ENCODE peak calls at places on chromosomes 2 and 18, in seven cellular contexts. F is NT2/D1, R is HCT116, D is A673, K is astrocyte, I is lower lobe of right lung, G is aorta. P is an unnamed sample.

GRCh38 chr18:11661430-11661829 is 27.6 kb upstream of the GNAL start:
- DNase-seq in F (no peak), R (no peak), D (no peak), K (no peak), I (no peak), G (no peak), P (no peak)

GRCh38 chr2:122412360-122412759 is 656.9 kb downstream of the TSN start:
- DNase-seq in F (no peak), R (no peak), D (no peak), K (no peak), I (no peak), G (no peak), P (no peak)

GRCh38 chr2:1366546-1367134 is 46.6 kb upstream of the TPO start:
- DNase-seq in F (no peak), R (no peak), D (peak; percentile 83), K (no peak), I (peak; percentile 81), G (peak; percentile 78), P (no peak)

GRCh38 chr2:33321236-33321731 is 155.2 kb upstream of the RASGRP3 start:
- DNase-seq in F (no peak), R (no peak), D (no peak), K (peak; percentile 80), I (no peak), G (no peak), P (no peak)

GRCh38 chr2:188322569-188323531 is 31.2 kb downstream of the GULP1 start:
- DNase-seq in F (no peak), R (no peak), D (no peak), K (peak; percentile 97), I (no peak), G (no peak), P (no peak)

GRCh38 chr2:75076088-75076487 is 117.6 kb downstream of the POLE4 start:
- DNase-seq in F (no peak), R (no peak), D (no peak), K (no peak), I (no peak), G (no peak), P (no peak)

GRCh38 chr2:33425660-33426059 is 50.8 kb upstream of the RASGRP3 start:
- DNase-seq in F (no peak), R (no peak), D (no peak), K (peak; percentile 72), I (no peak), G (no peak), P (no peak)

GRCh38 chr18:36279001-36279400 is 18.5 kb upstream of the FHOD3 start:
- DNase-seq in F (no peak), R (no peak), D (no peak), K (no peak), I (no peak), G (no peak), P (no peak)

GRCh38 chr2:224357098-224357901 is 44.6 kb downstream of the FAM124B start:
- DNase-seq in F (peak; percentile 68), R (peak; percentile 44), D (peak; percentile 82), K (peak; percentile 32), I (no peak), G (no peak), P (no peak)

GRCh38 chr2:59947917-59948534 is 605.4 kb downstream of the BCL11A start:
- DNase-seq in F (no peak), R (no peak), D (no peak), K (no peak), I (no peak), G (no peak), P (no peak)

GRCh38 chr2:174337337-174338154 is 2.8 kb downstream of the SP9 start:
- DNase-seq in F (no peak), R (no peak), D (peak; percentile 47), K (peak; percentile 52), I (no peak), G (peak; percentile 47), P (no peak)

GRCh38 chr2:152322222-152322621 is 12.8 kb upstream of the FMNL2 start:
- DNase-seq in F (no peak), R (no peak), D (no peak), K (no peak), I (no peak), G (no peak), P (no peak)

GRCh38 chr2:204000446-204000845 is 63.9 kb downstream of the ICOS start:
- DNase-seq in F (no peak), R (no peak), D (no peak), K (no peak), I (no peak), G (no peak), P (no peak)

GRCh38 chr2:201151127-201152074 is 31.5 kb upstream of the CASP10 start:
- DNase-seq in F (no peak), R (peak; percentile 86), D (peak; percentile 87), K (peak; percentile 92), I (no peak), G (no peak), P (peak; percentile 85)

GRCh38 chr2:9757430-9758287 is 85.6 kb upstream of the TAF1B start:
- DNase-seq in F (no peak), R (no peak), D (peak; percentile 71), K (peak; percentile 55), I (no peak), G (peak; percentile 46), P (no peak)

GRCh38 chr2:43196773-43197567 is 29.4 kb downstream of the ZFP36L2 start:
- DNase-seq in F (no peak), R (no peak), D (no peak), K (no peak), I (no peak), G (no peak), P (no peak)

GRCh38 chr18:72360628-72361027 is 183.5 kb downstream of the CBLN2 start:
- DNase-seq in F (no peak), R (no peak), D (no peak), K (no peak), I (no peak), G (no peak), P (no peak)

GRCh38 chr2:84958135-84959044 is 12.6 kb upstream of the KCMF1 start:
- DNase-seq in F (peak; percentile 99), R (peak; percentile 93), D (no peak), K (peak; percentile 96), I (peak; percentile 50), G (peak; percentile 49), P (peak; percentile 99)

GRCh38 chr2:88824951-88825350 is 133.5 kb downstream of the RPIA start:
- DNase-seq in F (no peak), R (no peak), D (no peak), K (no peak), I (no peak), G (no peak), P (no peak)

GRCh38 chr18:286515-287310 is 18.9 kb upstream of the THOC1 start:
- DNase-seq in F (no peak), R (no peak), D (peak; percentile 43), K (peak; percentile 16), I (no peak), G (no peak), P (no peak)

GRCh38 chr2:209872675-209873074 is 101.0 kb downstream of the UNC80 start:
- DNase-seq in F (peak; percentile 61), R (no peak), D (peak; percentile 90), K (peak; percentile 79), I (peak; percentile 51), G (no peak), P (peak; percentile 32)

GRCh38 chr18:48955528-48956261 is 4.9 kb upstream of the SMAD7 start:
- DNase-seq in F (no peak), R (no peak), D (no peak), K (peak; percentile 89), I (peak; percentile 63), G (peak; percentile 91), P (no peak)

GRCh38 chr2:74935883-74936483 is 22.5 kb upstream of the POLE4 start:
- DNase-seq in F (no peak), R (no peak), D (no peak), K (peak; percentile 46), I (no peak), G (no peak), P (no peak)

GRCh38 chr2:56687169-56687568 is 503.4 kb downstream of the CCDC85A start:
- DNase-seq in F (no peak), R (no peak), D (peak; percentile 37), K (peak; percentile 36), I (no peak), G (no peak), P (no peak)

GRCh38 chr18:2939317-2939716 is 73.6 kb downstream of the LPIN2 start:
- DNase-seq in F (no peak), R (no peak), D (no peak), K (no peak), I (peak; percentile 68), G (no peak), P (peak; percentile 95)

GRCh38 chr2:100880730-100881129 is 60.8 kb downstream of the NPAS2 start:
- DNase-seq in F (no peak), R (no peak), D (peak; percentile 68), K (no peak), I (no peak), G (no peak), P (no peak)

GRCh38 chr2:61889212-61889956 is 928 bp upstream of the CCT4 start:
- DNase-seq in F (no peak), R (no peak), D (no peak), K (no peak), I (no peak), G (peak; percentile 54), P (no peak)
- H3K4me3 ChIP-seq in F (no peak overlapping the region), R (peak overlapping the region; percentile 100), D (peak overlapping the region; percentile 87), K (no peak overlapping the region), I (peak overlapping the region; percentile 82), G (no peak overlapping the region), P (peak overlapping the region; percentile 87)

GRCh38 chr2:120894936-120895335 is 159.3 kb downstream of the GLI2 start:
- DNase-seq in F (no peak), R (no peak), D (no peak), K (no peak), I (peak; percentile 12), G (peak; percentile 45), P (no peak)
- H3K36me3 ChIP-seq in F (peaks cover 23% of the 10 kb centered on the region), R (no peaks in the 10 kb centered on the region), D (no peaks in the 10 kb centered on the region), K (no peaks in the 10 kb centered on the region), I (no peaks in the 10 kb centered on the region), G (no peaks in the 10 kb centered on the region), P (no peaks in the 10 kb centered on the region)

GRCh38 chr2:162317058-162317742 is 1.3 kb downstream of the IFIH1 start:
- DNase-seq in F (no peak), R (no peak), D (no peak), K (no peak), I (no peak), G (no peak), P (no peak)
- H3K4me3 ChIP-seq in F (no peak overlapping the region), R (peak overlapping the region; percentile 65), D (peak overlapping the region; percentile 77), K (no peak overlapping the region), I (peak overlapping the region; percentile 77), G (peak overlapping the region; percentile 89), P (no peak overlapping the region)

GRCh38 chr2:240127351-240127750 is 8.8 kb downstream of the COPS9 start:
- DNase-seq in F (no peak), R (no peak), D (no peak), K (no peak), I (no peak), G (peak; percentile 8), P (no peak)

GRCh38 chr2:240128608-240129144 is 7.4 kb downstream of the COPS9 start:
- DNase-seq in F (no peak), R (no peak), D (no peak), K (no peak), I (peak; percentile 17), G (peak; percentile 22), P (no peak)

GRCh38 chr2:240125749-240126148 is 10.4 kb downstream of the COPS9 start:
- DNase-seq in F (no peak), R (no peak), D (no peak), K (no peak), I (peak; percentile 17), G (peak; percentile 26), P (no peak)

GRCh38 chr2:240127911-240128607 is 8.0 kb downstream of the COPS9 start:
- DNase-seq in F (no peak), R (no peak), D (no peak), K (no peak), I (no peak), G (peak; percentile 32), P (no peak)

GRCh38 chr2:240126731-240127130 is 9.4 kb downstream of the COPS9 start:
- DNase-seq in F (no peak), R (no peak), D (no peak), K (no peak), I (peak; percentile 11), G (no peak), P (no peak)
- H3K36me3 ChIP-seq in F (peaks cover 72% of the 10 kb centered on the region), R (peaks cover 19% of the 10 kb centered on the region), D (peaks cover 17% of the 10 kb centered on the region), K (peaks cover 25% of the 10 kb centered on the region), I (peaks cover 50% of the 10 kb centered on the region), G (peaks cover 3% of the 10 kb centered on the region), P (peaks cover 1% of the 10 kb centered on the region)